ENCODE peak calls at places on chromosomes 1 and 21, in ten cellular contexts. One of them, this sample, is unnamed.

GRCh38 chr21:36015096-36015495 is 45.2 kb downstream of the SETD4 start:
- DNase-seq in T-helper 9 cell: no peak
- DNase-seq in uterus: no peak
- DNase-seq in NCI-H510A: no peak
- DNase-seq in activated T-cell treated with anti-CD3 and anti-CD28 coated beads for 24 hours: no peak
- DNase-seq in body of pancreas: no peak
- DNase-seq in effector memory CD4-positive, alpha-beta T cell: no peak
- DNase-seq in stimulated activated CD8-positive, alpha-beta memory T cell treated with anti-CD3 and anti-CD28 coated beads, Interleukin-7, amount 100 ng/mL, for 1 hour: no peak
- DNase-seq in myocyte: no peak
- DNase-seq in globus pallidus: no peak
- DNase-seq in this sample: no peak

GRCh38 chr1:154957258-154957657 is 1.4 kb upstream of the PBXIP1 start:
- DNase-seq in effector memory CD4-positive, alpha-beta T cell: no peak
- DNase-seq in T-helper 9 cell: no peak
- DNase-seq in body of pancreas: no peak
- DNase-seq in myocyte: peak; percentile 57
- DNase-seq in uterus: no peak
- DNase-seq in NCI-H510A: no peak
- DNase-seq in activated T-cell treated with anti-CD3 and anti-CD28 coated beads for 24 hours: no peak
- DNase-seq in globus pallidus: no peak
- DNase-seq in stimulated activated CD8-positive, alpha-beta memory T cell treated with anti-CD3 and anti-CD28 coated beads, Interleukin-7, amount 100 ng/mL, for 1 hour: no peak
- DNase-seq in this sample: peak; percentile 29

GRCh38 chr1:245614986-245615385 is 460.2 kb downstream of the KIF26B start:
- DNase-seq in NCI-H510A: no peak
- DNase-seq in activated T-cell treated with anti-CD3 and anti-CD28 coated beads for 24 hours: no peak
- DNase-seq in effector memory CD4-positive, alpha-beta T cell: no peak
- DNase-seq in T-helper 9 cell: no peak
- DNase-seq in uterus: no peak
- DNase-seq in globus pallidus: no peak
- DNase-seq in stimulated activated CD8-positive, alpha-beta memory T cell treated with anti-CD3 and anti-CD28 coated beads, Interleukin-7, amount 100 ng/mL, for 1 hour: no peak
- DNase-seq in myocyte: peak; percentile 5
- DNase-seq in body of pancreas: no peak
- DNase-seq in this sample: no peak

GRCh38 chr1:23699280-23700179 is 7.9 kb downstream of the RPL11 start:
- DNase-seq in activated T-cell treated with anti-CD3 and anti-CD28 coated beads for 24 hours: no peak
- DNase-seq in body of pancreas: no peak
- DNase-seq in NCI-H510A: no peak
- DNase-seq in myocyte: no peak
- DNase-seq in T-helper 9 cell: no peak
- DNase-seq in effector memory CD4-positive, alpha-beta T cell: no peak
- DNase-seq in stimulated activated CD8-positive, alpha-beta memory T cell treated with anti-CD3 and anti-CD28 coated beads, Interleukin-7, amount 100 ng/mL, for 1 hour: no peak
- DNase-seq in uterus: no peak
- DNase-seq in globus pallidus: no peak
- DNase-seq in this sample: no peak

GRCh38 chr1:21325731-21326387 is 35.6 kb upstream of the ECE1 start:
- DNase-seq in body of pancreas: no peak
- DNase-seq in effector memory CD4-positive, alpha-beta T cell: no peak
- DNase-seq in T-helper 9 cell: no peak
- DNase-seq in NCI-H510A: no peak
- DNase-seq in globus pallidus: no peak
- DNase-seq in myocyte: no peak
- DNase-seq in uterus: no peak
- DNase-seq in stimulated activated CD8-positive, alpha-beta memory T cell treated with anti-CD3 and anti-CD28 coated beads, Interleukin-7, amount 100 ng/mL, for 1 hour: no peak
- DNase-seq in activated T-cell treated with anti-CD3 and anti-CD28 coated beads for 24 hours: no peak
- DNase-seq in this sample: no peak

GRCh38 chr1:204959374-204959773 is 83.6 kb upstream of the CNTN2 start:
- DNase-seq in effector memory CD4-positive, alpha-beta T cell: no peak
- DNase-seq in body of pancreas: no peak
- DNase-seq in stimulated activated CD8-positive, alpha-beta memory T cell treated with anti-CD3 and anti-CD28 coated beads, Interleukin-7, amount 100 ng/mL, for 1 hour: no peak
- DNase-seq in uterus: no peak
- DNase-seq in activated T-cell treated with anti-CD3 and anti-CD28 coated beads for 24 hours: no peak
- DNase-seq in globus pallidus: peak; percentile 47
- DNase-seq in NCI-H510A: no peak
- DNase-seq in myocyte: no peak
- DNase-seq in T-helper 9 cell: no peak
- DNase-seq in this sample: no peak

GRCh38 chr1:240683576-240683975 is 71.6 kb upstream of the GREM2 start:
- DNase-seq in stimulated activated CD8-positive, alpha-beta memory T cell treated with anti-CD3 and anti-CD28 coated beads, Interleukin-7, amount 100 ng/mL, for 1 hour: no peak
- DNase-seq in uterus: no peak
- DNase-seq in myocyte: no peak
- DNase-seq in activated T-cell treated with anti-CD3 and anti-CD28 coated beads for 24 hours: no peak
- DNase-seq in globus pallidus: no peak
- DNase-seq in body of pancreas: peak; percentile 7
- DNase-seq in NCI-H510A: no peak
- DNase-seq in effector memory CD4-positive, alpha-beta T cell: no peak
- DNase-seq in T-helper 9 cell: no peak
- DNase-seq in this sample: no peak

GRCh38 chr1:206933333-206933945 is 11.7 kb upstream of the FCMR start:
- DNase-seq in activated T-cell treated with anti-CD3 and anti-CD28 coated beads for 24 hours: peak; percentile 57
- DNase-seq in NCI-H510A: no peak
- DNase-seq in myocyte: peak; percentile 28
- DNase-seq in globus pallidus: no peak
- DNase-seq in uterus: no peak
- DNase-seq in T-helper 9 cell: peak; percentile 72
- DNase-seq in body of pancreas: peak; percentile 44
- DNase-seq in effector memory CD4-positive, alpha-beta T cell: peak; percentile 48
- DNase-seq in stimulated activated CD8-positive, alpha-beta memory T cell treated with anti-CD3 and anti-CD28 coated beads, Interleukin-7, amount 100 ng/mL, for 1 hour: peak; percentile 61
- DNase-seq in this sample: peak; percentile 54

GRCh38 chr1:82392513-82392912 is 591.8 kb downstream of the ADGRL2 start:
- DNase-seq in stimulated activated CD8-positive, alpha-beta memory T cell treated with anti-CD3 and anti-CD28 coated beads, Interleukin-7, amount 100 ng/mL, for 1 hour: no peak
- DNase-seq in body of pancreas: no peak
- DNase-seq in myocyte: no peak
- DNase-seq in activated T-cell treated with anti-CD3 and anti-CD28 coated beads for 24 hours: no peak
- DNase-seq in NCI-H510A: no peak
- DNase-seq in globus pallidus: no peak
- DNase-seq in T-helper 9 cell: no peak
- DNase-seq in effector memory CD4-positive, alpha-beta T cell: no peak
- DNase-seq in uterus: no peak
- DNase-seq in this sample: no peak

GRCh38 chr1:203129501-203130231 is 2.1 kb downstream of the ADORA1 start:
- DNase-seq in uterus: no peak
- DNase-seq in activated T-cell treated with anti-CD3 and anti-CD28 coated beads for 24 hours: no peak
- DNase-seq in effector memory CD4-positive, alpha-beta T cell: no peak
- DNase-seq in myocyte: peak; percentile 92
- DNase-seq in NCI-H510A: no peak
- DNase-seq in T-helper 9 cell: no peak
- DNase-seq in globus pallidus: peak; percentile 97
- DNase-seq in stimulated activated CD8-positive, alpha-beta memory T cell treated with anti-CD3 and anti-CD28 coated beads, Interleukin-7, amount 100 ng/mL, for 1 hour: no peak
- DNase-seq in body of pancreas: peak; percentile 77
- DNase-seq in this sample: no peak

GRCh38 chr1:187474266-187474665 is 645.5 kb downstream of the PLA2G4A start:
- DNase-seq in activated T-cell treated with anti-CD3 and anti-CD28 coated beads for 24 hours: no peak
- DNase-seq in body of pancreas: no peak
- DNase-seq in myocyte: no peak
- DNase-seq in T-helper 9 cell: no peak
- DNase-seq in NCI-H510A: no peak
- DNase-seq in globus pallidus: no peak
- DNase-seq in stimulated activated CD8-positive, alpha-beta memory T cell treated with anti-CD3 and anti-CD28 coated beads, Interleukin-7, amount 100 ng/mL, for 1 hour: no peak
- DNase-seq in uterus: no peak
- DNase-seq in effector memory CD4-positive, alpha-beta T cell: no peak
- DNase-seq in this sample: no peak

GRCh38 chr21:34510148-34511142 is 1.6 kb downstream of the KCNE1 start:
- DNase-seq in activated T-cell treated with anti-CD3 and anti-CD28 coated beads for 24 hours: peak; percentile 46
- DNase-seq in globus pallidus: peak; percentile 57
- DNase-seq in NCI-H510A: peak; percentile 35
- DNase-seq in body of pancreas: peak; percentile 87
- DNase-seq in effector memory CD4-positive, alpha-beta T cell: no peak
- DNase-seq in uterus: peak; percentile 54
- DNase-seq in stimulated activated CD8-positive, alpha-beta memory T cell treated with anti-CD3 and anti-CD28 coated beads, Interleukin-7, amount 100 ng/mL, for 1 hour: no peak
- DNase-seq in myocyte: peak; percentile 58
- DNase-seq in T-helper 9 cell: no peak
- DNase-seq in this sample: peak; percentile 86

GRCh38 chr1:10480614-10481013 is 5.9 kb downstream of the PEX14 start:
- DNase-seq in body of pancreas: no peak
- DNase-seq in activated T-cell treated with anti-CD3 and anti-CD28 coated beads for 24 hours: no peak
- DNase-seq in globus pallidus: no peak
- DNase-seq in effector memory CD4-positive, alpha-beta T cell: no peak
- DNase-seq in NCI-H510A: no peak
- DNase-seq in stimulated activated CD8-positive, alpha-beta memory T cell treated with anti-CD3 and anti-CD28 coated beads, Interleukin-7, amount 100 ng/mL, for 1 hour: no peak
- DNase-seq in uterus: no peak
- DNase-seq in T-helper 9 cell: no peak
- DNase-seq in myocyte: no peak
- DNase-seq in this sample: no peak

GRCh38 chr1:246117066-246117791 is 389.9 kb downstream of the SMYD3 start:
- DNase-seq in myocyte: no peak
- DNase-seq in activated T-cell treated with anti-CD3 and anti-CD28 coated beads for 24 hours: peak; percentile 11
- DNase-seq in stimulated activated CD8-positive, alpha-beta memory T cell treated with anti-CD3 and anti-CD28 coated beads, Interleukin-7, amount 100 ng/mL, for 1 hour: peak; percentile 13
- DNase-seq in globus pallidus: peak; percentile 26
- DNase-seq in NCI-H510A: peak; percentile 20
- DNase-seq in uterus: no peak
- DNase-seq in effector memory CD4-positive, alpha-beta T cell: no peak
- DNase-seq in T-helper 9 cell: no peak
- DNase-seq in body of pancreas: peak; percentile 78
- DNase-seq in this sample: peak; percentile 59

GRCh38 chr1:207035877-207036558 is 3.5 kb upstream of the C1orf116 start:
- DNase-seq in T-helper 9 cell: no peak
- DNase-seq in globus pallidus: no peak
- DNase-seq in effector memory CD4-positive, alpha-beta T cell: no peak
- DNase-seq in body of pancreas: no peak
- DNase-seq in stimulated activated CD8-positive, alpha-beta memory T cell treated with anti-CD3 and anti-CD28 coated beads, Interleukin-7, amount 100 ng/mL, for 1 hour: no peak
- DNase-seq in myocyte: no peak
- DNase-seq in NCI-H510A: no peak
- DNase-seq in uterus: no peak
- DNase-seq in activated T-cell treated with anti-CD3 and anti-CD28 coated beads for 24 hours: no peak
- DNase-seq in this sample: no peak

GRCh38 chr1:168468042-168468809 is 75.6 kb downstream of the XCL2 start:
- DNase-seq in NCI-H510A: no peak
- DNase-seq in activated T-cell treated with anti-CD3 and anti-CD28 coated beads for 24 hours: no peak
- DNase-seq in T-helper 9 cell: no peak
- DNase-seq in globus pallidus: no peak
- DNase-seq in effector memory CD4-positive, alpha-beta T cell: no peak
- DNase-seq in uterus: no peak
- DNase-seq in stimulated activated CD8-positive, alpha-beta memory T cell treated with anti-CD3 and anti-CD28 coated beads, Interleukin-7, amount 100 ng/mL, for 1 hour: no peak
- DNase-seq in body of pancreas: no peak
- DNase-seq in myocyte: no peak
- DNase-seq in this sample: no peak